ENCODE peak calls at places on chromosomes 5 and 9, in ten cellular contexts. Z, Y, R, L, T, D, V, O, B and U are unnamed samples.

GRCh38 chr9:15416880-15417279 is 5.8 kb upstream of the SNAPC3 start:
- DNase-seq in B (peak; percentile 24), L (peak; percentile 63), O (no peak), D (peak; percentile 66), T (peak; percentile 56), Y (peak; percentile 58), R (no peak), Z (no peak), V (peak; percentile 43), U (no peak)

GRCh38 chr5:150488519-150489357 is 19.2 kb upstream of the NDST1 start:
- DNase-seq in O (no peak), R (no peak), Y (no peak), T (no peak), D (peak; percentile 49), L (peak; percentile 76), B (no peak), Z (peak; percentile 74), V (peak; percentile 20), U (no peak)

GRCh38 chr9:385818-386398 is 171.2 kb downstream of the DOCK8 start:
- DNase-seq in B (no peak), R (peak; percentile 15), Z (no peak), L (peak; percentile 57), D (peak; percentile 51), O (no peak), V (peak; percentile 76), Y (peak; percentile 34), T (peak; percentile 44), U (no peak)

GRCh38 chr5:96320797-96321196 is 112.3 kb downstream of the PCSK1 start:
- DNase-seq in D (no peak), Y (no peak), Z (no peak), V (no peak), B (no peak), L (no peak), T (no peak), O (no peak), R (no peak), U (no peak)

GRCh38 chr9:81083062-81083461 is 606.3 kb downstream of the TLE1 start:
- DNase-seq in T (no peak), O (no peak), R (no peak), B (no peak), Y (peak; percentile 3), L (no peak), D (no peak), Z (no peak), V (no peak), U (no peak)

GRCh38 chr5:431001-431710 is 11.8 kb upstream of the EXOC3 start:
- DNase-seq in O (peak; percentile 83), R (no peak), B (peak; percentile 64), D (peak; percentile 69), Y (peak; percentile 93), L (peak; percentile 44), V (peak; percentile 50), Z (no peak), T (peak; percentile 41), U (peak; percentile 82)

GRCh38 chr5:169029661-169030274 is 271.2 kb downstream of the SLIT3 start:
- DNase-seq in O (no peak), R (no peak), Y (no peak), V (no peak), D (no peak), Z (no peak), L (no peak), T (no peak), B (no peak), U (no peak)

GRCh38 chr5:132468665-132469379 is 21.8 kb downstream of the IRF1 start:
- DNase-seq in R (no peak), T (no peak), O (peak; percentile 76), V (no peak), Z (no peak), B (no peak), Y (no peak), D (peak; percentile 3), L (peak; percentile 23), U (no peak)

GRCh38 chr5:31605920-31606319 is 33.0 kb upstream of the PDZD2 start:
- DNase-seq in Z (no peak), B (no peak), T (no peak), R (no peak), L (no peak), D (no peak), V (no peak), O (no peak), Y (peak; percentile 34), U (no peak)

GRCh38 chr9:97908736-97909135 is 13.6 kb downstream of the TRMO start:
- DNase-seq in V (no peak), B (no peak), R (no peak), T (no peak), L (no peak), O (no peak), D (no peak), Z (no peak), Y (no peak), U (no peak)

GRCh38 chr5:136194611-136195010 is 1.6 kb upstream of the SMIM32 start:
- DNase-seq in V (no peak), B (no peak), Z (no peak), T (no peak), Y (peak; percentile 9), D (no peak), R (no peak), O (peak; percentile 62), L (no peak), U (no peak)

GRCh38 chr5:33891731-33892418 is at the start of gene ADAMTS12:
- DNase-seq in L (no peak), Y (peak; percentile 60), D (peak; percentile 24), T (no peak), B (peak; percentile 39), Z (no peak), V (no peak), R (no peak), O (no peak), U (peak; percentile 25)

GRCh38 chr9:76401580-76402354 is 7.5 kb upstream of the RFK start:
- DNase-seq in Y (no peak), R (no peak), L (no peak), V (no peak), B (no peak), O (no peak), T (peak; percentile 91), D (peak; percentile 30), Z (no peak), U (no peak)

GRCh38 chr9:115328228-115328627 is 210.3 kb upstream of the TNC start:
- DNase-seq in T (no peak), L (no peak), O (no peak), D (peak; percentile 9), B (no peak), Y (no peak), R (no peak), Z (no peak), V (no peak), U (no peak)
- TF ChIP-seq POLR2AphosphoS5 in T (no peak), L (peak; percentile 26), O (no peak), D (no peak), B (no peak), Y (no peak), R (no peak), Z (no peak), V (no peak), U (no peak)

DNA sequence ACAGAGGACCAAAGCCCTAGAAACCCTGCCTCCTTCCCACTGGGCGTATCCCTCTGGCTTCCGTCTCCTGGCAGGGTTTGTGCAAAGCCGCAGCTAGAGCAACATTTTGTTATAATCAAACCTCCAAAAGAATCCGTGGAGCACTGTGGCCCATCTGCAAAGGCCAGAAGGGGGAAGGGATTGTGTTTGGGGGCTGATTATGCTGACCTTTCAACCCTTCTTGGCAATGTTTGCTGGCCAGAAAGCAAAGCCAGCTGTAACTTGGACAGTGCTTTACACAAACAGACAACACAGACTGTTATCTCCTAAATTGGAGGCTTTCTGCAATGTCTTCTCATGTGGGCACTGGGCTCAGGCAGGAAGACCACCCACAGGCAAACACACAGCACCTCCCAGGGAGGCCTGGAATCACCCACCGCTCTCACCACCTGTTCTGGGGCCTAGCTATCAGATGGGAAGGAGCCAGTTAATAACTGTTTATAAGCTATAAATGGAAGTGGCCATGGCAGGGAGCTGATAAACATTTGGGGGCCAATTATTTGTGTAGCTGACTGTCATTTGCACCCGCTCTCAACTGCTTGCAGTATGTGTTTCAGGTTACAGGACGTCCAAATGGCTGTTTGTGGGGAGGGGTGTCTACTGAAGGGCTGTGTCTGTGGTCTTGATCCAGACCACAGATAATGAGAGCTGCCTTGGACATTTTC is 121.6 kb upstream of the ERCC6L2 start:
- DNase-seq in B (no peak), R (no peak), Y (peak; percentile 72), V (peak; percentile 20), O (no peak), D (no peak), T (no peak), L (no peak), Z (no peak), U (no peak)
- TF ChIP-seq POLR2AphosphoS5 in B (no peak), R (no peak), Y (no peak), V (no peak), O (no peak), D (peak; percentile 10), T (no peak), L (peak; percentile 21), Z (no peak), U (no peak)

GRCh38 chr5:76084496-76085285 is 1.5 kb downstream of the SV2C start:
- DNase-seq in R (no peak), O (peak; percentile 62), Y (peak; percentile 92), D (no peak), T (no peak), Z (no peak), V (no peak), B (no peak), L (no peak), U (peak; percentile 10)
- TF ChIP-seq POLR2AphosphoS5 in R (no peak), O (no peak), Y (no peak), D (no peak), T (no peak), Z (no peak), V (no peak), B (no peak), L (no peak), U (no peak)

GRCh38 chr9:127930298-127931091 is at the start of gene PIP5KL1:
- DNase-seq in R (no peak), T (peak; percentile 67), B (peak; percentile 96), L (peak; percentile 86), Z (peak; percentile 65), V (peak; percentile 84), Y (peak; percentile 98), O (peak; percentile 92), D (peak; percentile 79), U (peak; percentile 98)
- TF ChIP-seq POLR2AphosphoS5 in R (peak; percentile 40), T (no peak), B (no peak), L (peak; percentile 70), Z (no peak), V (no peak), Y (peak; percentile 27), O (peak; percentile 70), D (peak; percentile 24), U (no peak)

DNA sequence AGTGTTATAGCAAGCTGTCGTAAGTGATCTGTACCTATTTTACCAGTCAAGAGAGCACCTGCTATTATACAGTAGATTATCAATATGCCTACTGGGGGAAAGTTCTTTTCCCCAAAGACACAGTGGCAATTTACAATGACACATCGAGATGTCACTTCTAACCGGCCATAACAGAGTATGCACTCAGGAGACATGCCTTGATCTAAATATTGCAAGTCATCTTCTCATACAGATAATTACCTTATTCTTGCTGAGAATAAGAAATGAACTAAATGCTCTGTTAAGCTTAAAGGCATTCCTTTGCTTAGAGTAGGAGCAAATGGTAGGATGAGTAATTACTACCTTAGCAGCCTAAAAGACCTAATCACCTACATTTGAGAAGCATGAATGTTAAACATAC is 71.6 kb downstream of the PKD2L2 start:
- DNase-seq in Z (no peak), Y (no peak), V (no peak), R (no peak), L (no peak), O (no peak), T (no peak), D (no peak), B (no peak), U (no peak)
- TF ChIP-seq POLR2AphosphoS5 in Z (no peak), Y (no peak), V (no peak), R (no peak), L (no peak), O (no peak), T (no peak), D (no peak), B (no peak), U (no peak)

GRCh38 chr9:35658144-35658893 is at the start of gene CCDC107:
- DNase-seq in V (peak; percentile 89), T (peak; percentile 70), D (peak; percentile 88), O (peak; percentile 97), Z (peak; percentile 79), L (peak; percentile 89), B (peak; percentile 88), Y (peak; percentile 98), R (no peak), U (peak; percentile 87)
- TF ChIP-seq POLR2AphosphoS5 in V (peak; percentile 87), T (peak; percentile 73), D (peak; percentile 94), O (peak; percentile 88), Z (no peak), L (peak; percentile 86), B (no peak), Y (peak; percentile 72), R (no peak), U (peak; percentile 42)